ENCODE peak calls at places on chromosomes 12 and 14, in four cellular contexts. L is CD8-positive, alpha-beta T cell; Z is aorta; B is thoracic aorta. O is an unnamed sample.

GRCh38 chr12:124259168-124260066 is 35.5 kb upstream of the RFLNA start:
- DNase-seq in L (no peak), Z (no peak), B (no peak), O (no peak)

GRCh38 chr14:77511486-77512162 is 13.0 kb upstream of the ISM2 start:
- DNase-seq in L (no peak), Z (no peak), B (no peak), O (no peak)

GRCh38 chr12:5434647-5434968 is 2.7 kb downstream of the NTF3 start:
- DNase-seq in L (no peak), Z (no peak), B (no peak), O (no peak)

GRCh38 chr12:99433155-99433554 is 214.4 kb upstream of the GARIN6 start:
- DNase-seq in L (no peak), Z (no peak), B (no peak), O (no peak)

GRCh38 chr12:10454531-10454930 is 1.4 kb upstream of the KLRC1 start:
- DNase-seq in L (no peak), Z (no peak), B (no peak), O (no peak)

GRCh38 chr14:23434488-23435219 is 806 bp downstream of the MYH7 start:
- DNase-seq in L (no peak), Z (no peak), B (no peak), O (no peak)

GRCh38 chr12:109714141-109714912 is 702 bp downstream of the FAM222A start:
- DNase-seq in L (peak), Z (peak), B (no peak), O (peak)

GRCh38 chr14:44316647-44317432 is 190.2 kb downstream of the FSCB start:
- DNase-seq in L (no peak), Z (no peak), B (no peak), O (peak)

GRCh38 chr14:102659797-102660196 is 67.3 kb downstream of the RCOR1 start:
- DNase-seq in L (no peak), Z (no peak), B (no peak), O (peak)

GRCh38 chr14:80959448-80960006 is 4.1 kb downstream of the TSHR start:
- DNase-seq in L (peak), Z (no peak), B (no peak), O (no peak)

GRCh38 chr12:57258977-57259970 is 8.3 kb upstream of the STAC3 start:
- DNase-seq in L (no peak), Z (no peak), B (no peak), O (no peak)

GRCh38 chr12:13074396-13075113 is 28.9 kb downstream of the GSG1 start:
- DNase-seq in L (no peak), Z (no peak), B (no peak), O (no peak)

GRCh38 chr12:65566776-65567175 is 257.5 kb upstream of the HMGA2 start:
- DNase-seq in L (no peak), Z (no peak), B (no peak), O (no peak)

GRCh38 chr12:124833693-124834122 is 30.0 kb downstream of the SCARB1 start:
- DNase-seq in L (no peak), Z (no peak), B (no peak), O (no peak)

GRCh38 chr12:122730215-122731014 is at the start of gene HCAR1:
- DNase-seq in L (no peak), Z (no peak), B (no peak), O (no peak)

GRCh38 chr12:64459388-64460024 is 7.6 kb downstream of the TBK1 start:
- DNase-seq in L (no peak), Z (no peak), B (no peak), O (no peak)

GRCh38 chr12:71981149-71981548 is 42.5 kb downstream of the TPH2 start:
- DNase-seq in L (no peak), Z (no peak), B (no peak), O (no peak)

GRCh38 chr14:58807271-58807670 is 169.5 kb downstream of the DACT1 start:
- DNase-seq in L (no peak), Z (no peak), B (no peak), O (no peak)

GRCh38 chr14:49424436-49425331 is 161.5 kb downstream of the RPS29 start:
- DNase-seq in L (no peak), Z (no peak), B (no peak), O (no peak)

GRCh38 chr14:93230539-93230938 is 23.5 kb downstream of the UBR7 start:
- DNase-seq in L (no peak), Z (no peak), B (no peak), O (no peak)

GRCh38 chr12:2236501-2237294 is 183.9 kb downstream of the CACNA1C start:
- DNase-seq in L (no peak), Z (no peak), B (no peak), O (no peak)

GRCh38 chr14:52272375-52272774 is 4.9 kb downstream of the PTGDR start:
- DNase-seq in L (no peak), Z (no peak), B (no peak), O (no peak)

GRCh38 chr14:64812412-64812811 is 67.3 kb downstream of the SPTB start:
- DNase-seq in L (no peak), Z (no peak), B (no peak), O (no peak)

GRCh38 chr12:60101715-60102114 is 505.9 kb downstream of the SLC16A7 start:
- DNase-seq in L (no peak), Z (no peak), B (no peak), O (no peak)

GRCh38 chr14:91927216-91927615 is 20.3 kb downstream of the FBLN5 start:
- DNase-seq in L (no peak), Z (no peak), B (no peak), O (no peak)

GRCh38 chr12:113955109-113955970 is 10.8 kb downstream of the RBM19 start:
- DNase-seq in L (no peak), Z (no peak), B (no peak), O (no peak)

GRCh38 chr12:132162508-132163031 is 18.3 kb downstream of the NOC4L start:
- DNase-seq in L (no peak), Z (no peak), B (no peak), O (peak)

GRCh38 chr12:105204916-105205315 is 31.1 kb downstream of the APPL2 start:
- DNase-seq in L (no peak), Z (no peak), B (no peak), O (no peak)

GRCh38 chr14:96139879-96140278 is 64.8 kb upstream of the BDKRB2 start:
- DNase-seq in L (no peak), Z (no peak), B (no peak), O (no peak)

GRCh38 chr14:77124345-77125274 is 17.0 kb downstream of the ZDHHC22 start:
- DNase-seq in L (peak), Z (peak), B (no peak), O (no peak)

GRCh38 chr12:78725033-78725432 is 139.5 kb upstream of the SYT1 start:
- DNase-seq in L (no peak), Z (no peak), B (no peak), O (no peak)

GRCh38 chr12:55142896-55143870 is 17.0 kb downstream of the OR9K2 start:
- DNase-seq in L (peak), Z (no peak), B (no peak), O (peak)

GRCh38 chr14:104792101-104792884 is 3.3 kb downstream of the AKT1 start:
- DNase-seq in L (no peak), Z (no peak), B (no peak), O (no peak)

GRCh38 chr14:54691525-54692260 is 124.8 kb downstream of the SAMD4A start:
- DNase-seq in L (no peak), Z (peak), B (no peak), O (peak)

GRCh38 chr14:68676511-68676943 is 116.3 kb downstream of the ZFP36L1 start:
- DNase-seq in L (no peak), Z (no peak), B (no peak), O (no peak)

GRCh38 chr12:39990122-39991101 is 115.5 kb downstream of the SLC2A13 start:
- DNase-seq in L (peak), Z (peak), B (no peak), O (no peak)

GRCh38 chr12:124804011-124804621 is 59.5 kb downstream of the SCARB1 start:
- DNase-seq in L (no peak), Z (no peak), B (peak), O (peak)

GRCh38 chr12:57451233-57451778 is 3.8 kb upstream of the INHBE start:
- DNase-seq in L (no peak), Z (no peak), B (no peak), O (no peak)